ENCODE peak calls at places on chromosomes 1 and 21, in seven cellular contexts. Q is WTC11; E is prostate gland; S is AG08396; C is activated CD4-positive, alpha-beta T cell treated with anti-CD3 and anti-CD28 coated beads for 24 hours; Y is choroid plexus epithelial cell; V is effector CD4-positive, alpha-beta T cell. R is an unnamed sample.

GRCh38 chr1:246329900-246330299 is 177.2 kb downstream of the SMYD3 start:
- DNase-seq in Q (no peak), E (no peak), S (no peak), C (no peak), Y (no peak), V (no peak), R (no peak)

GRCh38 chr1:216935901-216936300 is 212.7 kb upstream of the ESRRG start:
- DNase-seq in Q (no peak), E (no peak), S (no peak), C (no peak), Y (no peak), V (no peak), R (no peak)

GRCh38 chr1:59765036-59765730 is 49.6 kb upstream of the HOOK1 start:
- DNase-seq in Q (no peak), E (peak; percentile 40), S (no peak), C (no peak), Y (no peak), V (no peak), R (no peak)

GRCh38 chr1:206050655-206051235 is 2.2 kb upstream of the RHEX start:
- DNase-seq in Q (no peak), E (no peak), S (no peak), C (peak; percentile 33), Y (peak; percentile 28), V (peak; percentile 3), R (no peak)

GRCh38 chr1:225318706-225319575 is 108.9 kb downstream of the LBR start:
- DNase-seq in Q (no peak), E (peak; percentile 24), S (peak; percentile 51), C (no peak), Y (peak; percentile 67), V (no peak), R (peak; percentile 15)

GRCh38 chr1:51867479-51868232 is 10.9 kb downstream of the NRDC start:
- DNase-seq in Q (no peak), E (no peak), S (no peak), C (no peak), Y (no peak), V (no peak), R (no peak)

GRCh38 chr1:99763956-99764355 is 2.5 kb downstream of the FRRS1 start:
- DNase-seq in Q (no peak), E (no peak), S (no peak), C (no peak), Y (peak; percentile 41), V (no peak), R (no peak)

GRCh38 chr1:44801491-44802305 is 1.5 kb downstream of the PLK3 start:
- DNase-seq in Q (no peak), E (no peak), S (no peak), C (no peak), Y (no peak), V (peak; percentile 33), R (no peak)

GRCh38 chr1:5996641-5997270 is 4.5 kb upstream of the NPHP4 start:
- DNase-seq in Q (no peak), E (no peak), S (no peak), C (no peak), Y (no peak), V (no peak), R (no peak)

GRCh38 chr1:241336335-241336734 is 20.7 kb downstream of the RGS7 start:
- DNase-seq in Q (no peak), E (no peak), S (peak; percentile 31), C (no peak), Y (no peak), V (no peak), R (no peak)

GRCh38 chr21:36948686-36949085 is 17.8 kb downstream of the HLCS start:
- DNase-seq in Q (no peak), E (no peak), S (no peak), C (no peak), Y (peak; percentile 24), V (no peak), R (no peak)

R was measured in neuronal stem cell.